ENCODE peak calls at places on chromosomes 6 and 20, in nine cellular contexts. E is endothelial cell of umbilical vein, K is transverse colon, P is Peyer's patch, M is ovary, W is lower leg skin, V is IMR-90, Z is H54, F is esophagus muscularis mucosa. A is an unnamed sample.

GRCh38 chr6:41373919-41374617 is 38.7 kb downstream of the NCR2 start:
- DNase-seq in E (no peak), K (no peak), P (no peak), M (no peak), W (no peak), V (no peak), Z (no peak), F (peak; percentile 60), A (no peak)

GRCh38 chr6:136592930-136593673 is 42.9 kb upstream of the MAP7 start:
- DNase-seq in E (peak; percentile 69), K (no peak), P (no peak), M (no peak), W (no peak), V (peak; percentile 86), Z (no peak), F (no peak), A (no peak)

GRCh38 chr6:122610690-122611455 is 668 bp downstream of the PKIB start:
- DNase-seq in E (peak; percentile 40), K (peak; percentile 72), P (peak; percentile 79), M (no peak), W (peak; percentile 28), V (no peak), Z (no peak), F (no peak), A (no peak)

GRCh38 chr6:36949636-36950035 is 4.9 kb upstream of the PI16 start:
- DNase-seq in E (peak; percentile 88), K (no peak), P (no peak), M (no peak), W (no peak), V (peak; percentile 85), Z (no peak), F (no peak), A (no peak)

GRCh38 chr6:101931766-101932165 is 538.3 kb downstream of the GRIK2 start:
- DNase-seq in E (no peak), K (no peak), P (no peak), M (no peak), W (no peak), V (no peak), Z (no peak), F (no peak), A (no peak)

GRCh38 chr20:33076662-33077398 is 2.6 kb upstream of the BPIFB4 start:
- DNase-seq in E (no peak), K (no peak), P (no peak), M (no peak), W (no peak), V (no peak), Z (peak; percentile 42), F (no peak), A (no peak)

GRCh38 chr20:52869698-52870288 is 102.4 kb upstream of the TSHZ2 start:
- DNase-seq in E (no peak), K (no peak), P (no peak), M (no peak), W (no peak), V (no peak), Z (no peak), F (no peak), A (no peak)

GRCh38 chr6:44416103-44416502 is 28.6 kb downstream of the CDC5L start:
- DNase-seq in E (peak; percentile 89), K (no peak), P (no peak), M (no peak), W (no peak), V (peak; percentile 58), Z (peak; percentile 36), F (no peak), A (no peak)

GRCh38 chr20:4051413-4052138 is 36.2 kb upstream of the RNF24 start:
- DNase-seq in E (no peak), K (no peak), P (peak; percentile 10), M (no peak), W (no peak), V (no peak), Z (no peak), F (no peak), A (peak; percentile 32)

GRCh38 chr20:56247954-56248782 is at the start of gene MC3R:
- DNase-seq in E (peak; percentile 2), K (peak; percentile 38), P (peak; percentile 53), M (peak; percentile 35), W (no peak), V (peak; percentile 30), Z (peak; percentile 19), F (no peak), A (no peak)

GRCh38 chr20:52172392-52173047 is 19.1 kb downstream of the ZFP64 start:
- DNase-seq in E (no peak), K (no peak), P (no peak), M (no peak), W (no peak), V (no peak), Z (no peak), F (no peak), A (no peak)

GRCh38 chr6:84762220-84762940 is 2.0 kb downstream of the TBX18 start:
- DNase-seq in E (peak; percentile 74), K (no peak), P (no peak), M (no peak), W (no peak), V (no peak), Z (no peak), F (no peak), A (no peak)

GRCh38 chr6:6332240-6332639 is 11.8 kb upstream of the F13A1 start:
- DNase-seq in E (no peak), K (no peak), P (no peak), M (no peak), W (no peak), V (no peak), Z (no peak), F (no peak), A (no peak)

GRCh38 chr20:5128886-5129285 is 2.1 kb downstream of the CDS2 start:
- DNase-seq in E (no peak), K (no peak), P (peak; percentile 60), M (no peak), W (no peak), V (no peak), Z (no peak), F (no peak), A (no peak)

DNA sequence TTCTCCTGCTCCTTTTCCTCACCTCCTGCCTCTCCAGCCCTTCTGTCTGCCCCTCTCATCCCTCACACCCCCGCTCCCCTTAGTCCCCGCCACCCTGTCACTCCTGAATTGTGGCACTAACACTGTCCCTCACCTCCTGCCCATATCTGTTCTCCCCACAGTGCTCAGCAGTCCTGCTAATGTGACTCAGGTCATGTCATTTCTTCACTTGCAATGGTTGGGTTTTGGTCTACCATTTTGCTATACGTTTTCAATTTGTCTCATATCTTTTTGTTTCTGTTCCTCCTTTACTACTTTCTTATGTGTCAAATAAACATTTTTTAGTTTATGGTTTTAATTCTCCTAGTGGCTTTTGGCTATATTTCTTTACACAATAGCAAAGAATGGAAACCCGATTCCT is 1.3 kb upstream of the HLA-B start:
- DNase-seq in E (no peak), K (no peak), P (no peak), M (no peak), W (no peak), V (no peak), Z (no peak), F (peak; percentile 70), A (no peak)
- TF ChIP-seq POLR2A in E (no peak), K (no peak), P (no peak), M (no peak), W (no peak), V (no peak), Z (no peak), F (no peak), A (no peak)

GRCh38 chr20:29085625-29086024 is 2171.8 kb upstream of the DEFB115 start:
- DNase-seq in E (no peak), K (no peak), P (no peak), M (no peak), W (no peak), V (no peak), Z (no peak), F (no peak), A (no peak)

DNA sequence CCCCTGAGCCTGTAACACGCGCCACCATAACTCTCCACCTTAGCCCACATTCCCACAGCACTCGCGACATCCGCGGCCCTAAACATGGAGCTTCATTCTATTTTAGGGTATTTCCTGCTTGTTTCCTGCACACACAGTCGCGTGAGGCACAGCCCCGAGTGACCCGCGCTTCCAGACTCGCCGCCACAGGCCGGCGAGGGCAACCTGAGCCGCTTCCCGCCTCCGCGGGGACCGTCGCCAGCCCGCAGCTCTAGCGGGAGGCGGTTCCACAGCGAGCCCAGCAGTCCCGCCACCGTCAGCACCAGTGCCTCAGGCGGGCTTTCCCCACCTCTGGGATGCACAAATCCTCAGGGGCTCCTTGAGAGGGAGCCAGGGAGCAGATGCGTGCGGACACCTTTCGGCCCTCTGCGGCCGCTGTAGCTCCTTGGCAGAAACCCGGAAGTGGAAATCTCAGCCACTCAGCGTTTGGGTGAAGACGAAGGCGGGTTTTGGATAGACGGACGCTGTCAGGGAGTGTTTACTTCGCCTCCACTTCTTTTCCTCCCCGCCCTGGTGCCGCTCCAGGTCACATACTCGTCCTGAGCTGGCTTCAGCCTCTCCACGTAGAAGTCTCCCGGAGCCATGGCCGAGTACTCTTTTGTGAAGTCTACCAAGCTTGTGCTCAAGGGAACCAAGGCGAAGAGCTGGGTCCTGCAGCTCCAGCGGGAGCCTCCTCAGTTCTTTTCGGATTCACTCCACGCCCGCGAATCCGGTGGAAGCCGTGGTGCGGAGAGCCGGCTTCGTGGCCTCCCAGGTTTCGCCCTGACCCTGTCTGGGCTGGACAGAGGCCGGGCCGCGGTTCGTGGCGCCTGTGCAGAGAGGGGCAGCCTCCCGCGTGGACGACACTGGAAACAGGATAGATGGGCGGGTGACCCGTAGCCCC is 2177.4 kb upstream of the DEFB115 start:
- DNase-seq in E (no peak), K (no peak), P (no peak), M (peak; percentile 15), W (peak; percentile 52), V (no peak), Z (no peak), F (no peak), A (no peak)
- TF ChIP-seq POLR2A in E (no peak), K (peak; percentile 25), P (no peak), M (no peak), W (no peak), V (no peak), Z (no peak), F (no peak), A (no peak)

GRCh38 chr6:32154514-32155161 is 697 bp downstream of the PPT2 start:
- DNase-seq in E (peak; percentile 68), K (peak; percentile 85), P (peak; percentile 90), M (peak; percentile 83), W (no peak), V (peak; percentile 71), Z (peak; percentile 64), F (no peak), A (peak; percentile 89)
- TF ChIP-seq POLR2A in E (no peak), K (peak; percentile 48), P (no peak), M (no peak), W (no peak), V (no peak), Z (no peak), F (no peak), A (no peak)

DNA sequence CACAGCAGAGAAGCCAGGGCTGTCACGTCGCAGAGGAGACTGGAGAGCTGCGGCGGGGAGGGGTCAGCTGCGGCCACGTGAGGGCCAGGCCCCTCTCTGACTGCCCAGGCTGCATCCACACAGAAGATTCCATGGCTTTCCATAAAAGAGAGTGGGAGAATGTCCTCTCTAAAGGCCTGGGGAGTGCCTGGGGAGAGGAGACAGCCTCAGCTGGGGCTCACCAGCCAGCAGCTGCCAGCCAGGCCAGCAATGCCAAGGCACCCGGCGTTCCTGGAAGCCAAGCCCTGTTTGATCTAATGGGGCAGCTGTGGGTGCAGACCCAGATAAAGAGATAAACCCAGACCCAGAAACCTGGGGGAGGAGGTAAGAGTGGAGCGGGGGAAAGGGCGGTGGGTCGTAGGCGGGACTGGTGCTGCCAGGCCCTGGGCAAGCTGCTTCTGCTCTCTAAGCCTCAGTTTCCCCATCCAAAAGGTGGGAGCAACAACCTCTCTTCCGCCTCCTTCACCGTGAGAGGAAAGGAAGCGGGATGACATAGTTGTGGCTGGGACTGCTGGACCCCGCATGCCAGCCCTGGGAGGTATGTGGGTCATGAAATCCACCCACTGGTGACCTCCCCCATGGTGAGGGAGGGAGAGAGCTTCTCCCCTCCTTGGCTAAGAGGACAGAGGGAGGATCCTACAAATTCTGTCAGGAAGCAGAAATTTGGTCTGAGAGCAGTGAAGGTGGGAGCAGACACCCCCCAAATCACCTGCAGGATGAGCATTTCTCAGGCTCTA is 3.1 kb upstream of the OSBPL2 start:
- DNase-seq in E (no peak), K (no peak), P (no peak), M (no peak), W (no peak), V (no peak), Z (no peak), F (no peak), A (no peak)
- TF ChIP-seq POLR2A in E (no peak), K (no peak), P (no peak), M (no peak), W (no peak), V (no peak), Z (no peak), F (no peak), A (no peak)